ENCODE peak calls at places on chromosome 2, in seven cellular contexts. V is hepatic stellate cell, B is tibial nerve, Y is A549, C is MV-4-11, G is OCI-M1, Q is epithelial cell of esophagus. P is an unnamed sample.
A peak's percentile ranks its signal among the peaks of the same experiment; 100 is the strongest.

GRCh38 chr2:172677363-172677762 is 58.3 kb upstream of the RAPGEF4 start:
- DNase-seq in V (no peak), B (no peak), Y (no peak), C (no peak), G (no peak), Q (peak; percentile 52), P (no peak)

GRCh38 chr2:240250985-240251847 is 110.8 kb upstream of the OTOS start:
- DNase-seq in V (peak; percentile 95), B (peak; percentile 89), Y (peak; percentile 84), C (peak; percentile 83), G (peak; percentile 90), Q (peak; percentile 75), P (no peak)

GRCh38 chr2:184305105-184305504 is 293.2 kb upstream of the ZNF804A start:
- DNase-seq in V (no peak), B (no peak), Y (no peak), C (no peak), G (no peak), Q (no peak), P (no peak)

GRCh38 chr2:196808281-196808680 is 874 bp downstream of the C2orf66 start:
- DNase-seq in V (no peak), B (no peak), Y (peak; percentile 13), C (no peak), G (peak; percentile 45), Q (no peak), P (no peak)

GRCh38 chr2:201984800-201985525 is 48.7 kb upstream of the FZD7 start:
- DNase-seq in V (no peak), B (peak; percentile 15), Y (no peak), C (peak; percentile 2), G (no peak), Q (peak; percentile 30), P (no peak)

GRCh38 chr2:233009661-233010060 is 3.4 kb downstream of the NGEF start:
- DNase-seq in V (no peak), B (no peak), Y (no peak), C (no peak), G (no peak), Q (no peak), P (no peak)

GRCh38 chr2:96159084-96159830 is 14.0 kb upstream of the DUSP2 start:
- DNase-seq in V (no peak), B (no peak), Y (no peak), C (no peak), G (no peak), Q (no peak), P (no peak)

GRCh38 chr2:64865073-64865830 is 123.9 kb upstream of the SLC1A4 start:
- DNase-seq in V (peak; percentile 78), B (peak; percentile 57), Y (peak; percentile 69), C (peak; percentile 43), G (peak; percentile 62), Q (peak; percentile 76), P (peak; percentile 57)

GRCh38 chr2:141929331-141930252 is 201.2 kb downstream of the LRP1B start:
- DNase-seq in V (no peak), B (no peak), Y (no peak), C (no peak), G (no peak), Q (no peak), P (no peak)

GRCh38 chr2:213098612-213099011 is 52.8 kb downstream of the IKZF2 start:
- DNase-seq in V (no peak), B (no peak), Y (no peak), C (no peak), G (no peak), Q (peak; percentile 78), P (no peak)

P was measured in T-helper 17 cell.